ENCODE peak calls at places on chromosomes 2 and 18, in eight cellular contexts. One of them, this sample, is unnamed.
A peak's percentile ranks its signal among the peaks of the same experiment; 100 is the strongest.

GRCh38 chr2:201696151-201696659 is 2.2 kb downstream of the MPP4 start:
- DNase-seq in ELR: peak; percentile 93
- DNase-seq in iris pigment epithelial cell: peak; percentile 79
- DNase-seq in CD4-positive, alpha-beta T cell: no peak
- DNase-seq in smooth muscle cell of the brain vasculature: peak; percentile 74
- DNase-seq in effector CD4-positive, alpha-beta T cell: no peak
- DNase-seq in stimulated activated CD4-positive, alpha-beta T cell treated with anti-CD3 and anti-CD28 coated beads, Interleukin-4, amount 100 ng/mL, for 24 hours: no peak
- DNase-seq in nucleus accumbens: no peak
- DNase-seq in this sample: peak; percentile 96

GRCh38 chr18:8965398-8965797 is 137.1 kb upstream of the NDUFV2 start:
- DNase-seq in iris pigment epithelial cell: no peak
- DNase-seq in smooth muscle cell of the brain vasculature: no peak
- DNase-seq in CD4-positive, alpha-beta T cell: no peak
- DNase-seq in stimulated activated CD4-positive, alpha-beta T cell treated with anti-CD3 and anti-CD28 coated beads, Interleukin-4, amount 100 ng/mL, for 24 hours: no peak
- DNase-seq in nucleus accumbens: no peak
- DNase-seq in ELR: no peak
- DNase-seq in effector CD4-positive, alpha-beta T cell: no peak
- DNase-seq in this sample: no peak

GRCh38 chr2:173002751-173003541 is 72.7 kb upstream of the MAP3K20 start:
- DNase-seq in smooth muscle cell of the brain vasculature: no peak
- DNase-seq in nucleus accumbens: no peak
- DNase-seq in iris pigment epithelial cell: no peak
- DNase-seq in CD4-positive, alpha-beta T cell: no peak
- DNase-seq in effector CD4-positive, alpha-beta T cell: no peak
- DNase-seq in stimulated activated CD4-positive, alpha-beta T cell treated with anti-CD3 and anti-CD28 coated beads, Interleukin-4, amount 100 ng/mL, for 24 hours: no peak
- DNase-seq in ELR: peak; percentile 43
- DNase-seq in this sample: no peak

GRCh38 chr2:197596751-197597150 is 78.6 kb downstream of the RFTN2 start:
- DNase-seq in effector CD4-positive, alpha-beta T cell: no peak
- DNase-seq in nucleus accumbens: no peak
- DNase-seq in ELR: no peak
- DNase-seq in smooth muscle cell of the brain vasculature: no peak
- DNase-seq in CD4-positive, alpha-beta T cell: no peak
- DNase-seq in iris pigment epithelial cell: no peak
- DNase-seq in stimulated activated CD4-positive, alpha-beta T cell treated with anti-CD3 and anti-CD28 coated beads, Interleukin-4, amount 100 ng/mL, for 24 hours: no peak
- DNase-seq in this sample: no peak

GRCh38 chr2:169137924-169138323 is 68.6 kb downstream of the DHRS9 start:
- DNase-seq in iris pigment epithelial cell: no peak
- DNase-seq in effector CD4-positive, alpha-beta T cell: no peak
- DNase-seq in smooth muscle cell of the brain vasculature: no peak
- DNase-seq in stimulated activated CD4-positive, alpha-beta T cell treated with anti-CD3 and anti-CD28 coated beads, Interleukin-4, amount 100 ng/mL, for 24 hours: no peak
- DNase-seq in nucleus accumbens: no peak
- DNase-seq in CD4-positive, alpha-beta T cell: no peak
- DNase-seq in ELR: no peak
- DNase-seq in this sample: no peak

GRCh38 chr2:176100547-176101140 is 1.0 kb downstream of the HOXD12 start:
- DNase-seq in ELR: no peak
- DNase-seq in effector CD4-positive, alpha-beta T cell: no peak
- DNase-seq in nucleus accumbens: no peak
- DNase-seq in smooth muscle cell of the brain vasculature: no peak
- DNase-seq in CD4-positive, alpha-beta T cell: peak; percentile 0
- DNase-seq in stimulated activated CD4-positive, alpha-beta T cell treated with anti-CD3 and anti-CD28 coated beads, Interleukin-4, amount 100 ng/mL, for 24 hours: no peak
- DNase-seq in iris pigment epithelial cell: no peak
- DNase-seq in this sample: no peak

GRCh38 chr2:205656426-205656795 is 25.9 kb upstream of the NRP2 start:
- DNase-seq in stimulated activated CD4-positive, alpha-beta T cell treated with anti-CD3 and anti-CD28 coated beads, Interleukin-4, amount 100 ng/mL, for 24 hours: no peak
- DNase-seq in CD4-positive, alpha-beta T cell: no peak
- DNase-seq in iris pigment epithelial cell: no peak
- DNase-seq in effector CD4-positive, alpha-beta T cell: no peak
- DNase-seq in ELR: no peak
- DNase-seq in nucleus accumbens: no peak
- DNase-seq in smooth muscle cell of the brain vasculature: no peak
- DNase-seq in this sample: no peak

GRCh38 chr2:235936493-235936892 is 231.7 kb downstream of the GBX2 start:
- DNase-seq in iris pigment epithelial cell: peak; percentile 8
- DNase-seq in smooth muscle cell of the brain vasculature: no peak
- DNase-seq in CD4-positive, alpha-beta T cell: no peak
- DNase-seq in ELR: peak; percentile 12
- DNase-seq in effector CD4-positive, alpha-beta T cell: no peak
- DNase-seq in stimulated activated CD4-positive, alpha-beta T cell treated with anti-CD3 and anti-CD28 coated beads, Interleukin-4, amount 100 ng/mL, for 24 hours: no peak
- DNase-seq in nucleus accumbens: no peak
- DNase-seq in this sample: no peak

GRCh38 chr2:199379251-199379650 is 78.5 kb downstream of the SATB2 start:
- DNase-seq in smooth muscle cell of the brain vasculature: peak; percentile 28
- DNase-seq in nucleus accumbens: no peak
- DNase-seq in stimulated activated CD4-positive, alpha-beta T cell treated with anti-CD3 and anti-CD28 coated beads, Interleukin-4, amount 100 ng/mL, for 24 hours: no peak
- DNase-seq in CD4-positive, alpha-beta T cell: no peak
- DNase-seq in effector CD4-positive, alpha-beta T cell: no peak
- DNase-seq in iris pigment epithelial cell: peak; percentile 62
- DNase-seq in ELR: peak; percentile 77
- DNase-seq in this sample: peak; percentile 40